ENCODE peak calls at places on chromosomes 5 and 9, in eight cellular contexts. C, F, U, Q, Y, H, T and V are unnamed samples.

GRCh38 chr5:68730220-68731010 is 363.4 kb upstream of the SLC30A5 start:
- DNase-seq in C (peak; percentile 25), H (no peak), T (peak; percentile 90), Q (no peak), Y (no peak), F (peak; percentile 87), U (no peak), V (peak; percentile 50)

GRCh38 chr9:38619556-38620447 is 594 bp downstream of the ANKRD18A start:
- DNase-seq in Q (peak; percentile 18), Y (peak; percentile 51), T (peak; percentile 9), C (peak; percentile 29), U (no peak), F (no peak), H (no peak), V (no peak)

GRCh38 chr9:128408963-128409431 is 11.7 kb upstream of the CERCAM start:
- DNase-seq in F (no peak), Y (peak; percentile 52), U (no peak), Q (no peak), H (no peak), T (no peak), C (no peak), V (no peak)

GRCh38 chr5:86838078-86838477 is 220.3 kb downstream of the COX7C start:
- DNase-seq in U (no peak), H (no peak), Y (no peak), F (peak; percentile 11), T (peak; percentile 3), C (no peak), Q (no peak), V (no peak)

GRCh38 chr9:93183663-93184438 is at the start of gene WNK2:
- DNase-seq in U (peak; percentile 47), H (no peak), T (peak; percentile 22), Y (peak; percentile 62), Q (peak; percentile 27), F (no peak), C (no peak), V (peak; percentile 89)

GRCh38 chr5:95590880-95591279 is 29.0 kb upstream of the GPR150 start:
- DNase-seq in H (no peak), Q (no peak), T (peak; percentile 10), Y (no peak), F (no peak), C (no peak), U (no peak), V (no peak)

GRCh38 chr9:96604005-96604320 is 15.7 kb downstream of the CDC14B start:
- DNase-seq in Q (no peak), T (peak; percentile 32), Y (no peak), H (no peak), C (no peak), U (no peak), F (peak; percentile 63), V (no peak)

GRCh38 chr5:56490971-56491468 is 257.9 kb upstream of the ANKRD55 start:
- DNase-seq in U (no peak), H (no peak), T (no peak), Q (no peak), F (no peak), Y (no peak), C (peak; percentile 92), V (peak; percentile 85)

GRCh38 chr9:1050125-1050895 is at the start of gene DMRT2:
- DNase-seq in F (peak; percentile 65), T (peak; percentile 92), H (peak; percentile 92), U (peak; percentile 84), Y (peak; percentile 86), Q (peak; percentile 91), C (peak; percentile 76), V (peak; percentile 77)

GRCh38 chr9:105257767-105258166 is 13.3 kb downstream of the SLC44A1 start:
- DNase-seq in F (no peak), U (no peak), Y (no peak), T (no peak), Q (no peak), C (no peak), H (no peak), V (no peak)

GRCh38 chr5:149452007-149452664 is 73.0 kb upstream of the IL17B start:
- DNase-seq in Y (peak; percentile 27), Q (peak; percentile 62), H (no peak), F (peak; percentile 71), U (peak; percentile 49), T (peak; percentile 43), C (no peak), V (no peak)

GRCh38 chr5:33931136-33931535 is 5.0 kb upstream of the RXFP3 start:
- DNase-seq in H (no peak), C (no peak), T (no peak), U (no peak), Q (no peak), Y (no peak), F (no peak), V (no peak)

GRCh38 chr5:33936004-33936380 is 194 bp upstream of the RXFP3 start:
- DNase-seq in Q (peak; percentile 89), F (peak; percentile 69), Y (peak; percentile 96), U (peak; percentile 68), T (peak; percentile 87), C (peak; percentile 57), H (no peak), V (peak; percentile 14)

GRCh38 chr5:33937017-33937699 is 972 bp downstream of the RXFP3 start:
- DNase-seq in C (no peak), Q (no peak), Y (no peak), U (peak; percentile 8), F (no peak), H (no peak), T (peak; percentile 13), V (no peak)

GRCh38 chr5:33936381-33937016 is at the start of gene RXFP3:
- DNase-seq in F (peak; percentile 52), Y (no peak), T (peak; percentile 71), C (no peak), U (peak; percentile 19), Q (no peak), H (no peak), V (no peak)

DNA sequence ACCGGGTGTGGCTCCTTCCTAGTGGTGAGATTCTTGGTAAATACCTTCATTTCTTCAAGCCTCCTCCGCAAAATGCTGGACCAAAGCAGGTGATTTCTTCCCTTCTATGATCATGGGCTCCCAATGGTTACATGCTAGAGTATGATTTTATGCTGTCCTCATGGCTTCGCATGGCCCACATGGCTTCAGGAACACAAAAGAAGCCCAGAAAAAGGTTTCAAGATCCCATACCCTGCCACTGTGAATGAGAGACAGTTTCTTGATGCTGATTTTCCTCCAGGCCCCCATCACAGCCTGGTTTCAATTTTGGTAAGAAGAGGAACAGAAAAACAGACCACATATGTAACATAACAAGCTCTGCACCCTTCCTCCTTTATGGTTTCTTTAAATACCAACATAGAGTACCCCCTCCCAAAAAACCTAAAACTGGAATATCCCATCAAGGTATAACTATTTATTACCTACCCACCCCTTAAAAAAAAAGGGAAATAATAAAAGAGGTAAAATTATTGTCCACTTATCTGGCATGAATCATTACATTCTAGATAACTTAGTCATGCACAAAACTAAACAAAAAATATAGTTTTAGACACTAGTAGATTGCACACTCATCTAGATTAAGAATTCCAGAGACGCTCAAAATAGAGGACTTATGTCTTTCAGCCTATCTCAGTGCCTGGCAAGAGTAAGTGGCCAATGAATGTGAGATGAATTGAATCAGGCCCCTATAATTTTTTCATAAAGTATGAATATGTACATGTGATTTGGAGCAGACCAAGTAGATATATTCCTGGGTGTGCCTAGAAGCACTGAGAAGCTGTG is 2.3 kb upstream of the RXFP3 start:
- DNase-seq in T (peak; percentile 59), F (peak; percentile 56), Y (no peak), U (no peak), Q (no peak), C (no peak), H (no peak), V (no peak)
- TF ChIP-seq CTCF in T (no peak), F (no peak), Y (no peak), U (no peak), Q (no peak), C (no peak), H (no peak), V (no peak)

GRCh38 chr9:76298497-76299144 is 95.6 kb downstream of the RFK start:
- DNase-seq in Q (no peak), Y (no peak), H (no peak), C (peak; percentile 40), F (peak; percentile 21), T (peak; percentile 24), U (no peak), V (peak; percentile 33)
- TF ChIP-seq CTCF in Q (no peak), Y (no peak), H (no peak), C (no peak), F (no peak), T (no peak), U (no peak), V (no peak)

DNA sequence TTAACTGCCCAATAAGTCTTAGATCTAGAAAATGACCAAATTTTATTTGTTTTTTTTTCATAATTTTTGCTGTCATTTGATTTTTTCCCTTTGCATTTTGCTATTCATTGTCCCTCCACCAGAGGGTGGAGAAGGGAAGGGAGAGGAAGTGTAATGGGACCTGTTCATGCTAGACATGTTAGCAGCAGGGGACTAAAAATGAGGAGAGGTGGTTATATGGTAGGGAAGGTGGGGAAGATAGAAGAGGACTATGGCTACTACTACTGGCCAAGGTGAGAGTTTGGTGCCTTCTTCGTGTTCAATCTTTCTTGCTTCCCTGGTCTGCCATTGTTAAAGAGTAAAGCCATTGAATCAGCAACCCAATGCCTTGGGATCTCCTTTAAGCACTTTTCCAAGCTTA is 6.4 kb downstream of the GRIA1 start:
- DNase-seq in H (no peak), F (peak; percentile 21), T (peak; percentile 81), Y (no peak), Q (peak; percentile 34), C (peak; percentile 22), U (no peak), V (peak; percentile 67)
- TF ChIP-seq CTCF in H (peak; percentile 49), F (peak; percentile 92), T (peak; percentile 82), Y (peak; percentile 76), Q (peak; percentile 85), C (peak; percentile 79), U (peak; percentile 80), V (peak; percentile 77)

GRCh38 chr9:91880378-91880972 is 69.6 kb downstream of the ROR2 start:
- DNase-seq in T (peak; percentile 13), H (no peak), U (no peak), Q (no peak), C (no peak), F (no peak), Y (no peak), V (no peak)

GRCh38 chr9:91884153-91884552 is 65.9 kb downstream of the ROR2 start:
- DNase-seq in U (no peak), Y (no peak), C (no peak), T (no peak), H (no peak), Q (no peak), F (no peak), V (no peak)

GRCh38 chr9:91883503-91883902 is 66.5 kb downstream of the ROR2 start:
- DNase-seq in Q (no peak), F (no peak), U (no peak), C (no peak), Y (no peak), H (no peak), T (no peak), V (no peak)

GRCh38 chr9:91884746-91885687 is 65.0 kb downstream of the ROR2 start:
- DNase-seq in Q (no peak), U (no peak), Y (no peak), C (no peak), F (peak; percentile 27), H (no peak), T (peak; percentile 17), V (no peak)

DNA sequence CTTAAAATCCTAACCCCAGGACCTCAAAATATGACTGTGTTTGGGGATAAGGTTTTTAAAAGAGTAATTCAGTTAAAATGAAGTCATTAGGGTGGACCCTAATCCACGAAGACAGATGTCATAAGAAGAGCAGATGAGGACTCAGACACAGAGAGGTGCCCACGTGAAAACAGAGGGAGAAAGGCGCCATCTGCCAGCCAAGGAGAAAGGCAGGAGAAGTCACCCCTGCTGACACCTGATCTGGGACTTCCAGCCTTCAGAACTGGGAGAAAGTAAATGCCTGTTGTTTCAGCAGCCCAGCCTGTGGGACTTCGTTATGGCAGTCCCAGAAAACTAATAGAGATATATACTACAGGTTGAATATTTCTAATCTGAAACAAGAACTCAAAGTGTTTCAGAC is 67.4 kb downstream of the ROR2 start:
- DNase-seq in C (no peak), Y (no peak), U (no peak), H (no peak), F (no peak), Q (no peak), T (peak; percentile 19), V (no peak)
- TF ChIP-seq CTCF in C (peak; percentile 8), Y (no peak), U (no peak), H (no peak), F (no peak), Q (no peak), T (no peak), V (no peak)